ENCODE peak calls at places on chromosomes 11 and 22, in ten cellular contexts. L is B cell; E is LHCN-M2; T is HT1080; B is GDM1; J is uterus; D is heart right ventricle; A is Calu3; V is endodermal cell; K is effector CD4-positive, alpha-beta T cell. Y is an unnamed sample.

GRCh38 chr11:47783087-47783610 is 16.0 kb upstream of the FNBP4 start:
- DNase-seq in V (no peak), B (no peak), E (no peak), J (no peak), K (no peak), L (no peak), A (no peak), T (no peak), D (no peak), Y (no peak)

GRCh38 chr11:130323452-130324448 is 9.0 kb upstream of the ZBTB44 start:
- DNase-seq in D (no peak), V (peak; percentile 45), T (peak; percentile 52), E (peak; percentile 23), J (no peak), L (no peak), K (no peak), A (no peak), B (no peak), Y (no peak)

GRCh38 chr11:58075781-58076180 is 45.0 kb downstream of the OR6Q1 start:
- DNase-seq in B (no peak), L (no peak), E (peak; percentile 42), T (no peak), K (no peak), J (no peak), V (no peak), D (no peak), A (peak; percentile 26), Y (no peak)

GRCh38 chr11:12835286-12835685 is 161.1 kb downstream of the TEAD1 start:
- DNase-seq in V (no peak), J (no peak), L (no peak), K (no peak), E (no peak), A (no peak), T (no peak), B (no peak), D (no peak), Y (no peak)

GRCh38 chr11:65482306-65482850 is 16.5 kb upstream of the MALAT1 start:
- DNase-seq in D (no peak), J (no peak), V (no peak), T (peak; percentile 24), K (no peak), B (no peak), L (no peak), E (no peak), A (no peak), Y (no peak)

GRCh38 chr22:29003975-29004646 is 57.5 kb downstream of the C22orf31 start:
- DNase-seq in E (no peak), D (no peak), B (no peak), K (no peak), A (peak; percentile 50), V (peak; percentile 84), T (no peak), J (no peak), L (no peak), Y (no peak)

GRCh38 chr11:113446938-113447337 is 28.3 kb downstream of the DRD2 start:
- DNase-seq in K (no peak), E (no peak), A (no peak), J (no peak), D (no peak), T (no peak), B (no peak), V (no peak), L (no peak), Y (no peak)

GRCh38 chr11:17845431-17845881 is 110.9 kb downstream of the KCNC1 start:
- DNase-seq in K (no peak), D (no peak), L (no peak), T (peak; percentile 80), B (no peak), V (no peak), J (no peak), E (peak; percentile 84), A (no peak), Y (no peak)

GRCh38 chr22:38871360-38872171 is 450 bp downstream of the CBX6 start:
- DNase-seq in D (no peak), A (no peak), J (no peak), K (no peak), B (no peak), V (peak; percentile 74), E (no peak), L (no peak), T (no peak), Y (no peak)

GRCh38 chr11:63763506-63764200 is 4.9 kb downstream of the ZFTA start:
- DNase-seq in B (no peak), T (no peak), J (peak; percentile 76), K (no peak), E (no peak), V (peak; percentile 91), L (no peak), D (peak; percentile 37), A (no peak), Y (peak; percentile 36)

GRCh38 chr11:46659908-46660307 is 40.5 kb downstream of the ARHGAP1 start:
- DNase-seq in J (no peak), D (no peak), E (peak; percentile 92), V (no peak), L (no peak), K (no peak), T (no peak), B (no peak), A (no peak), Y (no peak)

GRCh38 chr11:86063536-86063935 is 5.3 kb downstream of the PICALM start:
- DNase-seq in B (no peak), L (no peak), K (no peak), A (no peak), J (no peak), V (no peak), D (no peak), E (peak; percentile 59), T (no peak), Y (no peak)

GRCh38 chr11:133669371-133670046 is 137.2 kb upstream of the OPCML start:
- DNase-seq in A (no peak), D (no peak), E (no peak), K (no peak), L (no peak), B (no peak), J (no peak), T (no peak), V (peak; percentile 69), Y (no peak)

GRCh38 chr22:42080287-42080686 is 787 bp downstream of the SMDT1 start:
- DNase-seq in T (peak; percentile 16), B (no peak), L (no peak), E (peak; percentile 35), K (no peak), V (no peak), J (no peak), D (no peak), A (peak; percentile 25), Y (no peak)

GRCh38 chr11:127574528-127574927 is 574.0 kb upstream of the KIRREL3 start:
- DNase-seq in E (no peak), D (no peak), A (no peak), V (peak; percentile 62), J (no peak), B (no peak), K (no peak), T (no peak), L (no peak), Y (no peak)

GRCh38 chr11:14973621-14974020 is 1.5 kb upstream of the CALCA start:
- DNase-seq in K (no peak), D (peak; percentile 13), L (peak; percentile 61), J (no peak), V (peak; percentile 82), T (no peak), A (peak; percentile 19), B (no peak), E (no peak), Y (no peak)

GRCh38 chr11:33694346-33695050 is 6.1 kb downstream of the C11orf91 start:
- DNase-seq in T (no peak), J (no peak), V (no peak), K (no peak), D (no peak), B (no peak), E (no peak), A (peak; percentile 40), L (no peak), Y (no peak)

GRCh38 chr11:3939211-3939610 is 83.7 kb downstream of the STIM1 start:
- DNase-seq in A (no peak), T (peak; percentile 61), B (no peak), D (no peak), E (peak; percentile 72), J (no peak), K (no peak), L (no peak), V (no peak), Y (no peak)

GRCh38 chr22:20550851-20551744 is 43.7 kb downstream of the MED15 start:
- DNase-seq in J (peak; percentile 68), B (no peak), D (peak; percentile 48), E (peak; percentile 58), K (peak; percentile 58), L (peak; percentile 56), V (no peak), T (no peak), A (no peak), Y (peak; percentile 32)

GRCh38 chr11:109993786-109994185 is 99.4 kb upstream of the ZC3H12C start:
- DNase-seq in E (peak; percentile 29), D (no peak), V (no peak), A (no peak), T (no peak), B (no peak), J (no peak), K (no peak), L (no peak), Y (no peak)

GRCh38 chr11:30110691-30111090 is 93.9 kb upstream of the KCNA4 start:
- DNase-seq in K (no peak), L (no peak), E (no peak), T (no peak), J (no peak), B (no peak), V (no peak), D (no peak), A (no peak), Y (no peak)

GRCh38 chr11:73465019-73465675 is 88.9 kb downstream of the RELT start:
- DNase-seq in T (no peak), A (no peak), L (no peak), E (no peak), B (no peak), K (no peak), D (no peak), V (no peak), J (no peak), Y (no peak)

GRCh38 chr11:62025429-62026105 is 58.1 kb upstream of the FTH1 start:
- DNase-seq in A (peak; percentile 51), B (peak; percentile 79), L (peak; percentile 84), D (peak; percentile 34), V (no peak), K (peak; percentile 79), J (peak; percentile 35), E (peak; percentile 88), T (peak; percentile 94), Y (peak; percentile 60)

GRCh38 chr22:48581821-48582469 is 1245.7 kb downstream of the BRD1 start:
- DNase-seq in E (peak; percentile 3), A (no peak), L (no peak), K (no peak), T (no peak), J (no peak), D (no peak), V (peak; percentile 57), B (no peak), Y (no peak)

GRCh38 chr11:6637871-6638270 is 17.7 kb downstream of the DCHS1 start:
- DNase-seq in B (no peak), L (no peak), E (no peak), A (no peak), D (no peak), T (no peak), V (no peak), J (peak; percentile 67), K (no peak), Y (no peak)

GRCh38 chr22:50167689-50168489 is 2.6 kb upstream of the PANX2 start:
- DNase-seq in K (no peak), B (no peak), V (no peak), A (no peak), D (no peak), J (no peak), E (no peak), L (no peak), T (no peak), Y (no peak)

GRCh38 chr11:57588038-57588710 is 9.3 kb upstream of the SERPING1 start:
- DNase-seq in A (no peak), K (no peak), T (no peak), B (peak; percentile 24), D (no peak), L (no peak), J (no peak), E (no peak), V (no peak), Y (no peak)

GRCh38 chr11:125123947-125124633 is 12.7 kb upstream of the TMEM218 start:
- DNase-seq in K (no peak), A (no peak), B (peak; percentile 4), D (peak; percentile 43), T (peak; percentile 82), J (peak; percentile 44), E (peak; percentile 84), V (peak; percentile 87), L (peak; percentile 52), Y (peak; percentile 32)